ENCODE peak calls at places on chromosome X, in four cellular contexts. One of them, this sample, is unnamed.
A peak's percentile ranks its signal among the peaks of the same experiment; 100 is the strongest.

GRCh38 chrX:119406739-119407138 is 7.6 kb downstream of the SLC25A43 start:
- DNase-seq in SK-N-SH: no peak
- DNase-seq in anterior cingulate cortex: no peak
- DNase-seq in EH: peak; percentile 47
- DNase-seq in this sample: peak; percentile 77

GRCh38 chrX:154599531-154599930 is 14.6 kb downstream of the CTAG1A start:
- DNase-seq in SK-N-SH: no peak
- DNase-seq in anterior cingulate cortex: no peak
- DNase-seq in EH: no peak
- DNase-seq in this sample: no peak

GRCh38 chrX:97790850-97791249 is 907.1 kb downstream of the RPA4 start:
- DNase-seq in SK-N-SH: no peak
- DNase-seq in anterior cingulate cortex: no peak
- DNase-seq in EH: no peak
- DNase-seq in this sample: no peak

GRCh38 chrX:82208976-82209375 is 1007.1 kb downstream of the SH3BGRL start:
- DNase-seq in SK-N-SH: no peak
- DNase-seq in anterior cingulate cortex: no peak
- DNase-seq in EH: no peak
- DNase-seq in this sample: no peak

GRCh38 chrX:39162322-39162721 is 361.1 kb downstream of the MID1IP1 start:
- DNase-seq in SK-N-SH: no peak
- DNase-seq in anterior cingulate cortex: no peak
- DNase-seq in EH: no peak
- DNase-seq in this sample: no peak

GRCh38 chrX:71935542-71935941 is 24.9 kb downstream of the NHSL2 start:
- DNase-seq in SK-N-SH: no peak
- DNase-seq in anterior cingulate cortex: no peak
- DNase-seq in EH: no peak
- DNase-seq in this sample: no peak

GRCh38 chrX:47831788-47832187 is 4.9 kb upstream of the ZNF81 start:
- DNase-seq in SK-N-SH: peak; percentile 64
- DNase-seq in anterior cingulate cortex: no peak
- DNase-seq in EH: peak; percentile 43
- DNase-seq in this sample: peak; percentile 21

GRCh38 chrX:104310084-104310483 is 55.4 kb upstream of the ESX1 start:
- DNase-seq in SK-N-SH: peak; percentile 7
- DNase-seq in anterior cingulate cortex: peak; percentile 35
- DNase-seq in EH: peak; percentile 55
- DNase-seq in this sample: no peak

GRCh38 chrX:153974003-153974725 is 1.6 kb downstream of the TMEM187 start:
- DNase-seq in SK-N-SH: no peak
- DNase-seq in anterior cingulate cortex: no peak
- DNase-seq in EH: no peak
- DNase-seq in this sample: peak; percentile 76

GRCh38 chrX:150935466-150935865 is 37.0 kb upstream of the CD99L2 start:
- DNase-seq in SK-N-SH: no peak
- DNase-seq in anterior cingulate cortex: no peak
- DNase-seq in EH: peak; percentile 78
- DNase-seq in this sample: peak; percentile 50

GRCh38 chrX:130083656-130084382 is 26.5 kb downstream of the ELF4 start:
- DNase-seq in SK-N-SH: no peak
- DNase-seq in anterior cingulate cortex: no peak
- DNase-seq in EH: no peak
- DNase-seq in this sample: peak; percentile 11

GRCh38 chrX:24146283-24146865 is 3.2 kb upstream of the ZFX start:
- DNase-seq in SK-N-SH: no peak
- DNase-seq in anterior cingulate cortex: no peak
- DNase-seq in EH: peak; percentile 57
- DNase-seq in this sample: no peak

GRCh38 chrX:76555816-76556215 is 128.3 kb downstream of the MAGEE1 start:
- DNase-seq in SK-N-SH: peak; percentile 2
- DNase-seq in anterior cingulate cortex: no peak
- DNase-seq in EH: peak; percentile 14
- DNase-seq in this sample: peak; percentile 2

GRCh38 chrX:27767387-27767786 is 40.4 kb upstream of the MAGEB10 start:
- DNase-seq in SK-N-SH: no peak
- DNase-seq in anterior cingulate cortex: no peak
- DNase-seq in EH: no peak
- DNase-seq in this sample: no peak

GRCh38 chrX:100931925-100932285 is 3.2 kb upstream of the XKRX start:
- DNase-seq in SK-N-SH: no peak
- DNase-seq in anterior cingulate cortex: no peak
- DNase-seq in EH: no peak
- DNase-seq in this sample: no peak

GRCh38 chrX:132375941-132376340 is 112.9 kb downstream of the MBNL3 start:
- DNase-seq in SK-N-SH: no peak
- DNase-seq in anterior cingulate cortex: no peak
- DNase-seq in EH: no peak
- DNase-seq in this sample: no peak

GRCh38 chrX:10741003-10741402 is 120.6 kb upstream of the MID1 start:
- DNase-seq in SK-N-SH: peak; percentile 15
- DNase-seq in anterior cingulate cortex: no peak
- DNase-seq in EH: peak; percentile 49
- DNase-seq in this sample: no peak

GRCh38 chrX:34893741-34894140 is 48.9 kb upstream of the FAM47B start:
- DNase-seq in SK-N-SH: no peak
- DNase-seq in anterior cingulate cortex: no peak
- DNase-seq in EH: peak; percentile 16
- DNase-seq in this sample: peak; percentile 57

GRCh38 chrX:41661366-41662095 is 27.2 kb upstream of the GPR34 start:
- DNase-seq in SK-N-SH: no peak
- DNase-seq in anterior cingulate cortex: no peak
- DNase-seq in EH: peak; percentile 37
- DNase-seq in this sample: peak; percentile 46

GRCh38 chrX:129875669-129876068 is 30.3 kb upstream of the UTP14A start:
- DNase-seq in SK-N-SH: no peak
- DNase-seq in anterior cingulate cortex: no peak
- DNase-seq in EH: peak; percentile 83
- DNase-seq in this sample: peak; percentile 91

GRCh38 chrX:40976971-40977370 is 108.3 kb upstream of the USP9X start:
- DNase-seq in SK-N-SH: no peak
- DNase-seq in anterior cingulate cortex: no peak
- DNase-seq in EH: peak; percentile 10
- DNase-seq in this sample: no peak

GRCh38 chrX:107776649-107777535 is 641 bp upstream of the NCBP2L start:
- DNase-seq in SK-N-SH: peak; percentile 73
- DNase-seq in anterior cingulate cortex: peak; percentile 65
- DNase-seq in EH: peak; percentile 86
- DNase-seq in this sample: peak; percentile 97

GRCh38 chrX:13007519-13008188 is 32.7 kb downstream of the TMSB4X start:
- DNase-seq in SK-N-SH: no peak
- DNase-seq in anterior cingulate cortex: no peak
- DNase-seq in EH: peak; percentile 66
- DNase-seq in this sample: peak; percentile 76

GRCh38 chrX:121308276-121308805 is 260.9 kb downstream of the GLUD2 start:
- DNase-seq in SK-N-SH: peak; percentile 1
- DNase-seq in anterior cingulate cortex: peak; percentile 7
- DNase-seq in EH: peak; percentile 58
- DNase-seq in this sample: peak; percentile 65

This sample was measured in osteoblast.